ENCODE peak calls at places on chromosomes 11 and 22, in eight cellular contexts. G is breast epithelium; C is thoracic aorta; Q is pancreas; B is colonic mucosa; W is CD8-positive, alpha-beta memory T cell; O is HAP-1; N is cardiac muscle cell. R is an unnamed sample.
A peak's percentile ranks its signal among the peaks of the same experiment; 100 is the strongest.

GRCh38 chr11:77046060-77046501 is 11.9 kb downstream of the B3GNT6 start:
- DNase-seq in N (peak; percentile 63), C (no peak), Q (peak; percentile 68), G (no peak), O (peak; percentile 79), W (peak; percentile 65), B (peak; percentile 74), R (no peak)

GRCh38 chr11:61027141-61027840 is 55.8 kb downstream of the CD6 start:
- DNase-seq in B (no peak), N (no peak), C (no peak), O (no peak), W (peak; percentile 64), G (no peak), Q (no peak), R (no peak)

GRCh38 chr11:76604081-76604601 is 66.4 kb downstream of the LRRC32 start:
- DNase-seq in O (no peak), G (peak; percentile 15), N (no peak), B (peak; percentile 19), C (no peak), Q (no peak), W (no peak), R (peak; percentile 74)

GRCh38 chr22:37701121-37701786 is 4.4 kb downstream of the TRIOBP start:
- DNase-seq in W (no peak), O (no peak), G (no peak), Q (no peak), B (no peak), C (no peak), N (no peak), R (no peak)

GRCh38 chr11:130868865-130869264 is 47.4 kb downstream of the SNX19 start:
- DNase-seq in Q (no peak), C (no peak), G (no peak), N (no peak), W (no peak), O (no peak), B (no peak), R (no peak)

GRCh38 chr11:31801298-31801702 is 9.8 kb downstream of the PAX6 start:
- DNase-seq in Q (no peak), W (no peak), G (no peak), O (no peak), C (no peak), N (no peak), B (no peak), R (no peak)

GRCh38 chr22:24953294-24954113 is 988 bp downstream of the KIAA1671 start:
- DNase-seq in B (peak; percentile 69), N (peak; percentile 50), O (peak; percentile 41), C (no peak), G (no peak), Q (peak; percentile 65), W (no peak), R (no peak)

GRCh38 chr22:38230108-38230825 is 28.5 kb downstream of the MAFF start:
- DNase-seq in O (peak; percentile 28), W (peak; percentile 25), C (no peak), Q (no peak), B (peak; percentile 85), N (peak; percentile 51), G (peak; percentile 68), R (no peak)

GRCh38 chr11:102974552-102975280 is 19.2 kb upstream of the MMP13 start:
- DNase-seq in N (no peak), Q (no peak), G (no peak), B (no peak), O (no peak), C (no peak), W (no peak), R (no peak)

GRCh38 chr22:46740910-46741785 is 3.1 kb upstream of the CERK start:
- DNase-seq in N (no peak), G (no peak), B (no peak), W (no peak), Q (no peak), C (no peak), O (no peak), R (no peak)

GRCh38 chr22:19960491-19961200 is 19.0 kb upstream of the TXNRD2 start:
- DNase-seq in Q (peak; percentile 39), G (no peak), C (no peak), W (no peak), B (no peak), O (no peak), N (no peak), R (no peak)

GRCh38 chr11:112871909-112872511 is 89.2 kb upstream of the NCAM1 start:
- DNase-seq in W (no peak), G (no peak), N (no peak), Q (no peak), B (no peak), C (no peak), O (no peak), R (peak; percentile 48)

GRCh38 chr22:47237890-47238480 is 475.5 kb downstream of the TBC1D22A start:
- DNase-seq in Q (no peak), G (no peak), O (no peak), C (no peak), N (no peak), W (no peak), B (no peak), R (no peak)

GRCh38 chr22:26826431-26826935 is 169.1 kb downstream of the MIAT start:
- DNase-seq in O (no peak), C (no peak), G (no peak), N (no peak), B (no peak), W (no peak), Q (no peak), R (no peak)

GRCh38 chr11:60251485-60252207 is 8.7 kb upstream of the MS4A4E start:
- DNase-seq in W (peak; percentile 4), N (peak; percentile 56), O (peak; percentile 72), Q (no peak), C (no peak), B (no peak), G (no peak), R (peak; percentile 80)

GRCh38 chr11:100467821-100468508 is 219.1 kb upstream of the ARHGAP42 start:
- DNase-seq in C (no peak), N (no peak), G (no peak), W (no peak), O (peak; percentile 36), B (no peak), Q (no peak), R (no peak)

GRCh38 chr11:47923667-47924066 is 56.7 kb upstream of the PTPRJ start:
- DNase-seq in N (peak; percentile 42), B (no peak), C (no peak), Q (no peak), W (no peak), G (no peak), O (no peak), R (no peak)

GRCh38 chr11:64659417-64660144 is 63.4 kb downstream of the NRXN2 start:
- DNase-seq in G (no peak), N (no peak), O (no peak), C (no peak), B (no peak), Q (no peak), W (no peak), R (no peak)

GRCh38 chr11:126723665-126724045 is 276.9 kb downstream of the KIRREL3 start:
- DNase-seq in Q (no peak), O (no peak), B (no peak), N (no peak), W (no peak), G (no peak), C (no peak), R (no peak)

GRCh38 chr11:122398167-122398566 is 257.4 kb upstream of the UBASH3B start:
- DNase-seq in C (no peak), O (no peak), W (no peak), N (no peak), G (no peak), B (no peak), Q (no peak), R (no peak)

GRCh38 chr22:30302810-30303138 is 13.5 kb upstream of the CASTOR1 start:
- DNase-seq in W (no peak), B (no peak), C (no peak), Q (no peak), G (peak; percentile 67), O (no peak), N (no peak), R (no peak)
- H3K4me1 ChIP-seq in W (peaks cover 97% of the 10 kb centered on the region), B (peaks cover 45% of the 10 kb centered on the region), C (peaks cover 53% of the 10 kb centered on the region), Q (peaks cover 10% of the 10 kb centered on the region), G (peaks cover 43% of the 10 kb centered on the region), O (no peaks in the 10 kb centered on the region), N (no peaks in the 10 kb centered on the region), R (peaks cover 20% of the 10 kb centered on the region)

DNA sequence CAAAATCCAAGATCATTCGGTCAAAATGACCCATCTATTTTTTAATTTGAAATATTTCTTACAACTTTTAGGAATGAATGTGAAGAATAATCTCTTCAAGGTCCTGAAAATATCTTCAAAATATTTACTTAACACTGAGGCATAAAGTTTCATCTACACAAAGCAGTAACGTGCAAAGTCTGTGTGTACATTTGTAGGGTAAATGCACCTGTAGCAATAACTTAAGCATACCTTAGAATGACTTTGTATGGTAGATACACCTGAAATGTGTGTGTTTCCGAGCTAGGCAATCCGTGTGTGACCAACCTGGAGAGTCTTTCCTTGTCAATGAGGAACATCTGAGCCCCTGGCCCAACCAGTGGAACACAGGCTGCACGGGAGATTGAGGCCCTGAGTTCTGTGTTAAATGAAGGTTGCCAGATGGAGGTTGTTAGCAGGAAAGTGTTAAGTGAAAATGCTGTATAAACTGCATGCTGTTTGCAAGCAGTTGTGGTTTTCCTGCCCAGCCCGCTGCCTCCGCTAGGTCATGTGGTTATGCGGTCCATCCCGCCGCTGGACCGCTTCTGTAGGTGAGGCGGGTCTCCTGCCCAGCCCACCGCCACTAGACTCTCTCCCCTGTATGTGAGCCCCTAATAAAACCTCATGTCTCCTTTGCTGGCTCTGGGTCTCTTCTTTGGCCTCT is 7.6 kb upstream of the CTR9 start:
- DNase-seq in N (no peak), Q (no peak), O (no peak), G (no peak), B (peak; percentile 52), C (no peak), W (peak; percentile 21), R (no peak)
- H3K4me3 ChIP-seq in N (no peak overlapping the region), Q (no peak overlapping the region), O (no peak overlapping the region), G (no peak overlapping the region), B (no peak overlapping the region), C (no peak overlapping the region), W (peak overlapping the region; percentile 16), R (no peak overlapping the region)

GRCh38 chr11:206516-207212 is 535 bp downstream of the BET1L start:
- DNase-seq in B (peak; percentile 59), Q (peak; percentile 47), C (no peak), O (peak; percentile 15), N (peak; percentile 37), G (peak; percentile 43), W (no peak), R (no peak)

GRCh38 chr11:206002-206384 is 1.2 kb downstream of the BET1L start:
- DNase-seq in N (no peak), B (peak; percentile 24), O (peak; percentile 5), G (peak; percentile 19), Q (peak; percentile 34), W (no peak), C (no peak), R (no peak)

GRCh38 chr11:204587-205109 is 2.6 kb downstream of the BET1L start:
- DNase-seq in C (no peak), Q (peak; percentile 27), N (no peak), G (peak; percentile 13), B (peak; percentile 17), O (peak; percentile 4), W (no peak), R (no peak)

GRCh38 chr11:203945-204586 is 3.1 kb downstream of the BET1L start:
- DNase-seq in C (no peak), W (no peak), N (no peak), G (no peak), O (peak; percentile 4), Q (peak; percentile 24), B (peak; percentile 16), R (peak; percentile 60)

GRCh38 chr11:205221-206001 is 1.8 kb downstream of the BET1L start:
- DNase-seq in Q (no peak), G (peak; percentile 15), N (no peak), C (no peak), O (no peak), B (peak; percentile 17), W (no peak), R (no peak)
- H3K4me1 ChIP-seq in Q (peaks cover 24% of the 10 kb centered on the region), G (peaks cover 15% of the 10 kb centered on the region), N (no peaks in the 10 kb centered on the region), C (peaks cover 25% of the 10 kb centered on the region), O (peaks cover 6% of the 10 kb centered on the region), B (peaks cover 21% of the 10 kb centered on the region), W (peaks cover 65% of the 10 kb centered on the region), R (peaks cover 21% of the 10 kb centered on the region)

GRCh38 chr22:29093501-29093921 is 20.7 kb downstream of the KREMEN1 start:
- DNase-seq in O (no peak), W (no peak), Q (no peak), B (no peak), C (no peak), N (no peak), G (no peak), R (peak; percentile 55)
- H3K4me3 ChIP-seq in O (no peak overlapping the region), W (no peak overlapping the region), Q (no peak overlapping the region), B (no peak overlapping the region), C (no peak overlapping the region), N (no peak overlapping the region), G (no peak overlapping the region), R (no peak overlapping the region)

R was measured in SJCRH30.